ENCODE peak calls at places on chromosomes 4 and X, in four cellular contexts. One of them, this sample, is unnamed.

GRCh38 chr4:3026531-3026930 is 47.8 kb downstream of the HTT-AS start:
- DNase-seq in heart left ventricle: no peak
- DNase-seq in HT1080: no peak
- DNase-seq in fibroblast of mammary gland: no peak
- DNase-seq in this sample: no peak

GRCh38 chr4:26032572-26033320 is 118.7 kb downstream of the SMIM20 start:
- DNase-seq in heart left ventricle: no peak
- DNase-seq in HT1080: peak
- DNase-seq in fibroblast of mammary gland: peak
- DNase-seq in this sample: peak

GRCh38 chr4:169618286-169618685 is 2.1 kb upstream of the CLCN3 start:
- DNase-seq in heart left ventricle: no peak
- DNase-seq in HT1080: peak
- DNase-seq in fibroblast of mammary gland: peak
- DNase-seq in this sample: peak

GRCh38 chr4:113756005-113756410 is 5.5 kb downstream of the CAMK2D start:
- DNase-seq in heart left ventricle: no peak
- DNase-seq in HT1080: peak
- DNase-seq in fibroblast of mammary gland: peak
- DNase-seq in this sample: peak

GRCh38 chr4:52864816-52865215 is 2.7 kb downstream of the RASL11B start:
- DNase-seq in heart left ventricle: peak
- DNase-seq in HT1080: no peak
- DNase-seq in fibroblast of mammary gland: no peak
- DNase-seq in this sample: no peak

GRCh38 chrX:47745386-47745785 is 86.4 kb upstream of the UXT start:
- DNase-seq in heart left ventricle: no peak
- DNase-seq in HT1080: no peak
- DNase-seq in fibroblast of mammary gland: peak
- DNase-seq in this sample: no peak

GRCh38 chr4:170030121-170030520 is 3.9 kb upstream of the MFAP3L start:
- DNase-seq in heart left ventricle: no peak
- DNase-seq in HT1080: no peak
- DNase-seq in fibroblast of mammary gland: no peak
- DNase-seq in this sample: no peak

GRCh38 chr4:142579483-142579882 is 266.6 kb downstream of the INPP4B start:
- DNase-seq in heart left ventricle: no peak
- DNase-seq in HT1080: peak
- DNase-seq in fibroblast of mammary gland: peak
- DNase-seq in this sample: no peak

GRCh38 chr4:182856862-182857261 is 60.3 kb downstream of the DCTD start:
- DNase-seq in heart left ventricle: no peak
- DNase-seq in HT1080: no peak
- DNase-seq in fibroblast of mammary gland: no peak
- DNase-seq in this sample: no peak

GRCh38 chr4:8856835-8857590 is 14.6 kb downstream of the HMX1 start:
- DNase-seq in heart left ventricle: no peak
- DNase-seq in HT1080: no peak
- DNase-seq in fibroblast of mammary gland: no peak
- DNase-seq in this sample: no peak

This sample was measured in EL.